ENCODE peak calls at places on chromosomes 5 and 9, in eight cellular contexts. One of them, this sample, is unnamed.

GRCh38 chr5:43190755-43191603 is 1.0 kb upstream of the NIM1K start:
- DNase-seq in stomach: no peak
- DNase-seq in SJSA1: no peak
- DNase-seq in heart right ventricle: no peak
- DNase-seq in upper lobe of right lung: no peak
- DNase-seq in GM12878: no peak
- DNase-seq in fibroblast of pulmonary artery: peak
- DNase-seq in CD4-positive, alpha-beta memory T cell: no peak
- DNase-seq in this sample: no peak

GRCh38 chr9:69867081-69867814 is 46.6 kb downstream of the CFAP95 start:
- DNase-seq in stomach: no peak
- DNase-seq in SJSA1: no peak
- DNase-seq in heart right ventricle: no peak
- DNase-seq in upper lobe of right lung: no peak
- DNase-seq in GM12878: no peak
- DNase-seq in fibroblast of pulmonary artery: no peak
- DNase-seq in CD4-positive, alpha-beta memory T cell: no peak
- DNase-seq in this sample: no peak

GRCh38 chr5:59607126-59607807 is 286.3 kb downstream of the PDE4D start:
- DNase-seq in stomach: no peak
- DNase-seq in SJSA1: no peak
- DNase-seq in heart right ventricle: no peak
- DNase-seq in upper lobe of right lung: no peak
- DNase-seq in GM12878: no peak
- DNase-seq in fibroblast of pulmonary artery: no peak
- DNase-seq in CD4-positive, alpha-beta memory T cell: no peak
- DNase-seq in this sample: no peak

GRCh38 chr5:1172670-1173404 is 28.6 kb upstream of the SLC6A19 start:
- DNase-seq in stomach: no peak
- DNase-seq in SJSA1: no peak
- DNase-seq in heart right ventricle: no peak
- DNase-seq in upper lobe of right lung: no peak
- DNase-seq in GM12878: no peak
- DNase-seq in fibroblast of pulmonary artery: no peak
- DNase-seq in CD4-positive, alpha-beta memory T cell: no peak
- DNase-seq in this sample: no peak

GRCh38 chr5:132747064-132747692 is at the start of gene CCNI2:
- DNase-seq in stomach: peak
- DNase-seq in SJSA1: peak
- DNase-seq in heart right ventricle: no peak
- DNase-seq in upper lobe of right lung: peak
- DNase-seq in GM12878: no peak
- DNase-seq in fibroblast of pulmonary artery: no peak
- DNase-seq in CD4-positive, alpha-beta memory T cell: peak
- DNase-seq in this sample: no peak

GRCh38 chr9:79745752-79746336 is 174.1 kb downstream of the TLE4 start:
- DNase-seq in stomach: no peak
- DNase-seq in SJSA1: no peak
- DNase-seq in heart right ventricle: no peak
- DNase-seq in upper lobe of right lung: no peak
- DNase-seq in GM12878: no peak
- DNase-seq in fibroblast of pulmonary artery: no peak
- DNase-seq in CD4-positive, alpha-beta memory T cell: no peak
- DNase-seq in this sample: no peak

GRCh38 chr5:145283101-145283500 is 552.0 kb downstream of the PRELID2 start:
- DNase-seq in stomach: no peak
- DNase-seq in SJSA1: no peak
- DNase-seq in heart right ventricle: no peak
- DNase-seq in upper lobe of right lung: no peak
- DNase-seq in GM12878: no peak
- DNase-seq in fibroblast of pulmonary artery: peak
- DNase-seq in CD4-positive, alpha-beta memory T cell: no peak
- DNase-seq in this sample: no peak

GRCh38 chr5:10354048-10354872 is 765 bp downstream of the MARCHF6 start:
- DNase-seq in stomach: peak
- DNase-seq in SJSA1: peak
- DNase-seq in heart right ventricle: no peak
- DNase-seq in upper lobe of right lung: peak
- DNase-seq in GM12878: no peak
- DNase-seq in fibroblast of pulmonary artery: peak
- DNase-seq in CD4-positive, alpha-beta memory T cell: peak
- DNase-seq in this sample: no peak

GRCh38 chr5:123681061-123681460 is 169.1 kb downstream of the CSNK1G3 start:
- DNase-seq in stomach: no peak
- DNase-seq in SJSA1: no peak
- DNase-seq in heart right ventricle: no peak
- DNase-seq in upper lobe of right lung: no peak
- DNase-seq in GM12878: no peak
- DNase-seq in fibroblast of pulmonary artery: no peak
- DNase-seq in CD4-positive, alpha-beta memory T cell: no peak
- DNase-seq in this sample: no peak

GRCh38 chr5:179060116-179061008 is at the start of gene ZNF354C:
- DNase-seq in stomach: peak
- DNase-seq in SJSA1: no peak
- DNase-seq in heart right ventricle: peak
- DNase-seq in upper lobe of right lung: peak
- DNase-seq in GM12878: no peak
- DNase-seq in fibroblast of pulmonary artery: peak
- DNase-seq in CD4-positive, alpha-beta memory T cell: peak
- DNase-seq in this sample: no peak

GRCh38 chr5:155532621-155533314 is 519.2 kb downstream of the KIF4B start:
- DNase-seq in stomach: no peak
- DNase-seq in SJSA1: no peak
- DNase-seq in heart right ventricle: no peak
- DNase-seq in upper lobe of right lung: no peak
- DNase-seq in GM12878: no peak
- DNase-seq in fibroblast of pulmonary artery: no peak
- DNase-seq in CD4-positive, alpha-beta memory T cell: no peak
- DNase-seq in this sample: no peak

GRCh38 chr5:97142521-97143254 is at the start of gene LIX1:
- DNase-seq in stomach: no peak
- DNase-seq in SJSA1: no peak
- DNase-seq in heart right ventricle: peak
- DNase-seq in upper lobe of right lung: no peak
- DNase-seq in GM12878: no peak
- DNase-seq in fibroblast of pulmonary artery: peak
- DNase-seq in CD4-positive, alpha-beta memory T cell: no peak
- DNase-seq in this sample: no peak

GRCh38 chr5:137727623-137728022 is 8.3 kb downstream of the KLHL3 start:
- DNase-seq in stomach: no peak
- DNase-seq in SJSA1: no peak
- DNase-seq in heart right ventricle: no peak
- DNase-seq in upper lobe of right lung: no peak
- DNase-seq in GM12878: no peak
- DNase-seq in fibroblast of pulmonary artery: no peak
- DNase-seq in CD4-positive, alpha-beta memory T cell: no peak
- DNase-seq in this sample: no peak

GRCh38 chr5:73654861-73655318 is 28.9 kb downstream of the ARHGEF28 start:
- DNase-seq in stomach: no peak
- DNase-seq in SJSA1: no peak
- DNase-seq in heart right ventricle: no peak
- DNase-seq in upper lobe of right lung: no peak
- DNase-seq in GM12878: no peak
- DNase-seq in fibroblast of pulmonary artery: no peak
- DNase-seq in CD4-positive, alpha-beta memory T cell: no peak
- DNase-seq in this sample: no peak

GRCh38 chr5:171469336-171469735 is 49.9 kb downstream of the FGF18 start:
- DNase-seq in stomach: no peak
- DNase-seq in SJSA1: no peak
- DNase-seq in heart right ventricle: no peak
- DNase-seq in upper lobe of right lung: no peak
- DNase-seq in GM12878: no peak
- DNase-seq in fibroblast of pulmonary artery: no peak
- DNase-seq in CD4-positive, alpha-beta memory T cell: no peak
- DNase-seq in this sample: no peak

GRCh38 chr9:129500166-129500862 is 120.6 kb downstream of the C9orf50 start:
- DNase-seq in stomach: no peak
- DNase-seq in SJSA1: peak
- DNase-seq in heart right ventricle: no peak
- DNase-seq in upper lobe of right lung: no peak
- DNase-seq in GM12878: no peak
- DNase-seq in fibroblast of pulmonary artery: peak
- DNase-seq in CD4-positive, alpha-beta memory T cell: no peak
- DNase-seq in this sample: no peak

GRCh38 chr5:108326982-108327381 is 54.9 kb downstream of the FBXL17 start:
- DNase-seq in stomach: no peak
- DNase-seq in SJSA1: no peak
- DNase-seq in heart right ventricle: no peak
- DNase-seq in upper lobe of right lung: no peak
- DNase-seq in GM12878: no peak
- DNase-seq in fibroblast of pulmonary artery: no peak
- DNase-seq in CD4-positive, alpha-beta memory T cell: no peak
- DNase-seq in this sample: no peak

GRCh38 chr9:137305060-137305787 is 3.2 kb upstream of the NRARP start:
- DNase-seq in stomach: peak
- DNase-seq in SJSA1: peak
- DNase-seq in heart right ventricle: peak
- DNase-seq in upper lobe of right lung: peak
- DNase-seq in GM12878: no peak
- DNase-seq in fibroblast of pulmonary artery: no peak
- DNase-seq in CD4-positive, alpha-beta memory T cell: peak
- DNase-seq in this sample: no peak

GRCh38 chr9:127931092-127931881 is 710 bp upstream of the PIP5KL1 start:
- DNase-seq in stomach: no peak
- DNase-seq in SJSA1: peak
- DNase-seq in heart right ventricle: no peak
- DNase-seq in upper lobe of right lung: no peak
- DNase-seq in GM12878: no peak
- DNase-seq in fibroblast of pulmonary artery: peak
- DNase-seq in CD4-positive, alpha-beta memory T cell: peak
- DNase-seq in this sample: no peak

GRCh38 chr5:62314431-62314830 is 8.4 kb downstream of the KIF2A start:
- DNase-seq in stomach: no peak
- DNase-seq in SJSA1: no peak
- DNase-seq in heart right ventricle: no peak
- DNase-seq in upper lobe of right lung: no peak
- DNase-seq in GM12878: no peak
- DNase-seq in fibroblast of pulmonary artery: no peak
- DNase-seq in CD4-positive, alpha-beta memory T cell: no peak
- DNase-seq in this sample: no peak

GRCh38 chr5:5421149-5421960 is 1.1 kb upstream of the ICE1 start:
- DNase-seq in stomach: no peak
- DNase-seq in SJSA1: no peak
- DNase-seq in heart right ventricle: no peak
- DNase-seq in upper lobe of right lung: no peak
- DNase-seq in GM12878: no peak
- DNase-seq in fibroblast of pulmonary artery: peak
- DNase-seq in CD4-positive, alpha-beta memory T cell: no peak
- DNase-seq in this sample: peak

GRCh38 chr5:134964359-134965270 is 3.1 kb upstream of the CATSPER3 start:
- DNase-seq in stomach: no peak
- DNase-seq in SJSA1: no peak
- DNase-seq in heart right ventricle: no peak
- DNase-seq in upper lobe of right lung: no peak
- DNase-seq in GM12878: no peak
- DNase-seq in fibroblast of pulmonary artery: no peak
- DNase-seq in CD4-positive, alpha-beta memory T cell: peak
- DNase-seq in this sample: no peak

GRCh38 chr5:83917261-83917908 is 196.7 kb upstream of the HAPLN1 start:
- DNase-seq in stomach: no peak
- DNase-seq in SJSA1: no peak
- DNase-seq in heart right ventricle: no peak
- DNase-seq in upper lobe of right lung: no peak
- DNase-seq in GM12878: no peak
- DNase-seq in fibroblast of pulmonary artery: no peak
- DNase-seq in CD4-positive, alpha-beta memory T cell: no peak
- DNase-seq in this sample: no peak

GRCh38 chr9:34540826-34541225 is 18.0 kb upstream of the ENHO start:
- DNase-seq in stomach: no peak
- DNase-seq in SJSA1: no peak
- DNase-seq in heart right ventricle: no peak
- DNase-seq in upper lobe of right lung: no peak
- DNase-seq in GM12878: no peak
- DNase-seq in fibroblast of pulmonary artery: peak
- DNase-seq in CD4-positive, alpha-beta memory T cell: no peak
- DNase-seq in this sample: no peak

GRCh38 chr9:4748612-4749011 is 7.6 kb upstream of the AK3 start:
- DNase-seq in stomach: no peak
- DNase-seq in SJSA1: no peak
- DNase-seq in heart right ventricle: no peak
- DNase-seq in upper lobe of right lung: no peak
- DNase-seq in GM12878: no peak
- DNase-seq in fibroblast of pulmonary artery: no peak
- DNase-seq in CD4-positive, alpha-beta memory T cell: no peak
- DNase-seq in this sample: no peak

GRCh38 chr9:95010431-95010838 is 283.9 kb downstream of the AOPEP start:
- DNase-seq in stomach: no peak
- DNase-seq in SJSA1: no peak
- DNase-seq in heart right ventricle: no peak
- DNase-seq in upper lobe of right lung: no peak
- DNase-seq in GM12878: no peak
- DNase-seq in fibroblast of pulmonary artery: no peak
- DNase-seq in CD4-positive, alpha-beta memory T cell: no peak
- DNase-seq in this sample: no peak
- H3K4me3 ChIP-seq in stomach: no peak
- H3K4me3 ChIP-seq in SJSA1: no peak
- H3K4me3 ChIP-seq in heart right ventricle: no peak
- H3K4me3 ChIP-seq in upper lobe of right lung: no peak
- H3K4me3 ChIP-seq in GM12878: no peak
- H3K4me3 ChIP-seq in fibroblast of pulmonary artery: no peak
- H3K4me3 ChIP-seq in CD4-positive, alpha-beta memory T cell: no peak
- H3K4me3 ChIP-seq in this sample: no peak

GRCh38 chr9:106621299-106621920 is 241.6 kb upstream of the ZNF462 start:
- DNase-seq in stomach: no peak
- DNase-seq in SJSA1: no peak
- DNase-seq in heart right ventricle: no peak
- DNase-seq in upper lobe of right lung: no peak
- DNase-seq in GM12878: no peak
- DNase-seq in fibroblast of pulmonary artery: no peak
- DNase-seq in CD4-positive, alpha-beta memory T cell: no peak
- DNase-seq in this sample: no peak
- H3K4me3 ChIP-seq in stomach: no peak
- H3K4me3 ChIP-seq in SJSA1: no peak
- H3K4me3 ChIP-seq in heart right ventricle: no peak
- H3K4me3 ChIP-seq in upper lobe of right lung: no peak
- H3K4me3 ChIP-seq in GM12878: no peak
- H3K4me3 ChIP-seq in fibroblast of pulmonary artery: no peak
- H3K4me3 ChIP-seq in CD4-positive, alpha-beta memory T cell: no peak
- H3K4me3 ChIP-seq in this sample: no peak

DNA sequence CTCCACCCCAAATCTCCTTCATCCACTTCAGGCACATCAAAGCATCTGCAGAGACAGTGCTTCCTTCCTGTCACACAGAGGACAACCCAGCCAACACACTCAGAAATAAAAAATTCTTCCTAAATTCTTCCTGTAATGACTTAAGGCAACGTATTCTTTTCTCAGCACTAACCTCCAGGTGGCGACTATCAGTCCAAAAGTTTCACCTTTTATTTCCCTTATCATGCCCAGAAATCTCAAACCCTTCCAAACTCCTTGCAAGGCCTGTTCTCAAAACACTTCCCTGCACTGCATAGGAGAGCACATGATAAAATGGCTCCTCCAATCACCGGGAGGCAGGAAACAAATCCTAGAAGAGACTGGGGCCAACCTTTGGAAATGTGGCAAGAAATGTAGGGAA is 35.1 kb downstream of the SLIT3 start:
- DNase-seq in stomach: no peak
- DNase-seq in SJSA1: no peak
- DNase-seq in heart right ventricle: no peak
- DNase-seq in upper lobe of right lung: no peak
- DNase-seq in GM12878: no peak
- DNase-seq in fibroblast of pulmonary artery: no peak
- DNase-seq in CD4-positive, alpha-beta memory T cell: no peak
- DNase-seq in this sample: no peak
- H3K4me3 ChIP-seq in stomach: no peak
- H3K4me3 ChIP-seq in SJSA1: no peak
- H3K4me3 ChIP-seq in heart right ventricle: no peak
- H3K4me3 ChIP-seq in upper lobe of right lung: no peak
- H3K4me3 ChIP-seq in GM12878: no peak
- H3K4me3 ChIP-seq in fibroblast of pulmonary artery: no peak
- H3K4me3 ChIP-seq in CD4-positive, alpha-beta memory T cell: no peak
- H3K4me3 ChIP-seq in this sample: no peak

GRCh38 chr9:88776717-88777497 is 214.4 kb upstream of the S1PR3 start:
- DNase-seq in stomach: no peak
- DNase-seq in SJSA1: peak
- DNase-seq in heart right ventricle: no peak
- DNase-seq in upper lobe of right lung: no peak
- DNase-seq in GM12878: no peak
- DNase-seq in fibroblast of pulmonary artery: peak
- DNase-seq in CD4-positive, alpha-beta memory T cell: no peak
- DNase-seq in this sample: no peak
- H3K4me3 ChIP-seq in stomach: no peak
- H3K4me3 ChIP-seq in SJSA1: no peak
- H3K4me3 ChIP-seq in heart right ventricle: no peak
- H3K4me3 ChIP-seq in upper lobe of right lung: no peak
- H3K4me3 ChIP-seq in GM12878: no peak
- H3K4me3 ChIP-seq in fibroblast of pulmonary artery: no peak
- H3K4me3 ChIP-seq in CD4-positive, alpha-beta memory T cell: no peak
- H3K4me3 ChIP-seq in this sample: no peak